ENCODE peak calls at places on chromosomes 16 and 17, in four cellular contexts. V, U, K and C are unnamed samples.

GRCh38 chr16:71648162-71648561 is 22.2 kb downstream of the MARVELD3 start:
- DNase-seq in V (no peak), K (peak), U (no peak), C (no peak)

GRCh38 chr16:71443714-71444113 is 1.9 kb upstream of the TLE7 start:
- DNase-seq in K (no peak), V (no peak), U (no peak), C (no peak)

GRCh38 chr16:87754535-87754934 is 11.3 kb downstream of the KLHDC4 start:
- DNase-seq in U (no peak), K (no peak), V (no peak), C (no peak)

GRCh38 chr17:76373481-76373825 is 11.0 kb upstream of the SPHK1 start:
- DNase-seq in U (no peak), K (no peak), V (no peak), C (no peak)

GRCh38 chr16:82391690-82392089 is 221.7 kb upstream of the MPHOSPH6 start:
- DNase-seq in V (no peak), K (no peak), U (no peak), C (no peak)

GRCh38 chr17:77087650-77088454 is 52.9 kb upstream of the SEC14L1 start:
- DNase-seq in K (no peak), V (no peak), U (no peak), C (no peak)

GRCh38 chr16:57735755-57736418 is at the start of gene KATNB1:
- DNase-seq in U (no peak), V (no peak), K (no peak), C (no peak)

GRCh38 chr17:682150-682549 is 32.5 kb downstream of the VPS53 start:
- DNase-seq in V (no peak), K (no peak), U (no peak), C (no peak)

GRCh38 chr17:6444573-6445335 is 499 bp downstream of the PIMREG start:
- DNase-seq in V (no peak), U (no peak), K (no peak), C (no peak)

GRCh38 chr17:41586863-41587495 is at the start of gene KRT14:
- DNase-seq in V (no peak), K (no peak), U (no peak), C (no peak)

GRCh38 chr16:1028524-1029258 is 43.9 kb upstream of the SSTR5 start:
- DNase-seq in V (no peak), K (no peak), U (no peak), C (no peak)

GRCh38 chr16:56121156-56121500 is 70.2 kb upstream of the GNAO1 start:
- DNase-seq in V (no peak), K (no peak), U (no peak), C (no peak)

GRCh38 chr17:13297198-13297597 is 279.4 kb upstream of the ELAC2 start:
- DNase-seq in U (no peak), K (no peak), V (no peak), C (no peak)

GRCh38 chr17:57109393-57110151 is 24.5 kb downstream of the AKAP1 start:
- DNase-seq in V (no peak), U (no peak), K (no peak), C (no peak)

GRCh38 chr17:54876656-54877195 is 23.9 kb upstream of the TOM1L1 start:
- DNase-seq in K (no peak), V (no peak), U (no peak), C (no peak)

GRCh38 chr17:17492085-17492484 is 4.1 kb downstream of the RASD1 start:
- DNase-seq in U (no peak), K (no peak), V (no peak), C (no peak)

GRCh38 chr17:55348749-55349354 is 72.8 kb downstream of the MMD start:
- DNase-seq in K (peak), V (peak), U (peak), C (peak)

GRCh38 chr17:81503619-81504018 is 9.0 kb downstream of the ACTG1 start:
- DNase-seq in U (no peak), K (no peak), V (no peak), C (no peak)

GRCh38 chr16:22293137-22294106 is 3.8 kb upstream of the POLR3E start:
- DNase-seq in U (no peak), K (no peak), V (no peak), C (no peak)

GRCh38 chr17:82709676-82710498 is 6.6 kb upstream of the FN3KRP start:
- DNase-seq in K (no peak), U (no peak), V (no peak), C (no peak)

GRCh38 chr16:15396948-15397594 is 1.5 kb downstream of the MPV17L start:
- DNase-seq in K (peak), V (no peak), U (no peak), C (no peak)

GRCh38 chr16:10013364-10013763 is 168.9 kb downstream of the GRIN2A start:
- DNase-seq in U (no peak), K (no peak), V (no peak), C (no peak)

GRCh38 chr17:46011711-46012505 is 12.9 kb downstream of the STH start:
- DNase-seq in U (no peak), V (no peak), K (no peak), C (no peak)

GRCh38 chr17:46012506-46013079 is 13.5 kb downstream of the STH start:
- DNase-seq in V (no peak), U (no peak), K (no peak), C (no peak)

GRCh38 chr17:46013127-46013501 is 14.1 kb downstream of the STH start:
- DNase-seq in K (no peak), V (no peak), U (no peak), C (no peak)

GRCh38 chr17:46010597-46011186 is 11.6 kb downstream of the STH start:
- DNase-seq in U (no peak), V (no peak), K (no peak), C (no peak)

DNA sequence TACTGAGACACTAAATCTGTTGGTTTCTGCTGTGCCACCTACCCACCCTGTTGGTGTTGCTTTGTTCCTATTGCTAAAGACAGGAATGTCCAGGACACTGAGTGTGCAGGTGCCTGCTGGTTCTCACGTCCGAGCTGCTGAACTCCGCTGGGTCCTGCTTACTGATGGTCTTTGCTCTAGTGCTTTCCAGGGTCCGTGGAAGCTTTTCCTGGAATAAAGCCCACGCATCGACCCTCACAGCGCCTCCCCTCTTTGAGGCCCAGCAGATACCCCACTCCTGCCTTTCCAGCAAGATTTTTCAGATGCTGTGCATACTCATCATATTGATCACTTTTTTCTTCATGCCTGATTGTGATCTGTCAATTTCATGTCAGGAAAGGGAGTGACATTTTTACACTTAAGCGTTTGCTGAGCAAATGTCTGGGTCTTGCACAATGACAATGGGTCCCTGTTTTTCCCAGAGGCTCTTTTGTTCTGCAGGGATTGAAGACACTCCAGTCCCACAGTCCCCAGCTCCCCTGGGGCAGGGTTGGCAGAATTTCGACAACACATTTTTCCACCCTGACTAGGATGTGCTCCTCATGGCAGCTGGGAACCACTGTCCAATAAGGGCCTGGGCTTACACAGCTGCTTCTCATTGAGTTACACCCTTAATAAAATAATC is 14.6 kb downstream of the STH start:
- DNase-seq in K (no peak), V (peak), U (no peak), C (peak)
- TF ChIP-seq CTCF in K (no peak), V (no peak), U (no peak), C (no peak)

DNA sequence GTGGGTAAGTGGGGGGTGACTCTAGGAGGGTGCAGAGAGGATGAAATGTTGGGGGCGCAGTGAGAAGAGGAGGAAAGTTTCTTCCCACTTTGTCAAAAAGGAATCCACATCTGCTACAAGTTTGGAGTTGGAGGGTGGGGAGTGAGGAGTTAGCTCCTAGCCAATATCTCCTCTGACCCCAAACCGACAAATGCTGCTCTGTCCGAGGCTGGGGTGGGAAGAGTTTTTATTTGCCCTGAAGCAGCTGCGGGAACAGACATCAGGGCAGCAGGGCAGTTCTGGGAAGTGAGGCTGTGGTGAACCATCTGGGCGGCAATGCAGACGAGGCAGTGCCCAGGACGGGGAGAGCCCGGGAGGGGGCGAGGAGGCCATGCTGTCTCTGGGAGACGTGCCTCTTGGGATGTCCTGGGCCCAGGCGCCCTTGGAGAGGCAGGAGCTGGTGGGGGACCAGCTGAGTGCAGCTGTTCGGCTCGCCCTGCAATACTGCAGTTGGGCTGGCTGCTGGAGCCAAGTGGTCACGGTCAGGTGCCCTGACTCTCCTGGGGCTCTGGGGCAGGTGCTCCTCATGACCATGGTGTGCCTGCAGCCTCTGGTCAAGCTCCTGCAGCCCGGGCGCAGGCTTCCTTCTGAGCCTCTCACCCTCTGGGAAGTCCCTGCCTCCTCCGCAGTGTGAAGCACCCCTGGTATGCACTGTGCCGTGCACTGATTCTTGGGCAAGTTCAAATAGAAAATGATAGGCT is 6.4 kb upstream of the SOCS3 start:
- DNase-seq in V (peak), K (no peak), U (peak), C (no peak)
- H3K4me3 ChIP-seq in V (no peak), K (no peak), U (no peak), C (no peak)

GRCh38 chr17:49015179-49015923 is 18.2 kb downstream of the IGF2BP1 start:
- DNase-seq in V (no peak), K (no peak), U (no peak), C (no peak)

GRCh38 chr17:49013311-49014205 is 16.4 kb downstream of the IGF2BP1 start:
- DNase-seq in V (no peak), K (no peak), U (no peak), C (no peak)

GRCh38 chr17:49016775-49017463 is 19.7 kb downstream of the IGF2BP1 start:
- DNase-seq in U (no peak), V (peak), K (peak), C (peak)

GRCh38 chr17:49015924-49016774 is 19.0 kb downstream of the IGF2BP1 start:
- DNase-seq in K (no peak), U (no peak), V (no peak), C (no peak)

GRCh38 chr17:49012893-49013255 is 15.7 kb downstream of the IGF2BP1 start:
- DNase-seq in V (no peak), U (no peak), K (no peak), C (no peak)
- TF ChIP-seq CTCF in V (no peak), U (no peak), K (no peak), C (no peak)

DNA sequence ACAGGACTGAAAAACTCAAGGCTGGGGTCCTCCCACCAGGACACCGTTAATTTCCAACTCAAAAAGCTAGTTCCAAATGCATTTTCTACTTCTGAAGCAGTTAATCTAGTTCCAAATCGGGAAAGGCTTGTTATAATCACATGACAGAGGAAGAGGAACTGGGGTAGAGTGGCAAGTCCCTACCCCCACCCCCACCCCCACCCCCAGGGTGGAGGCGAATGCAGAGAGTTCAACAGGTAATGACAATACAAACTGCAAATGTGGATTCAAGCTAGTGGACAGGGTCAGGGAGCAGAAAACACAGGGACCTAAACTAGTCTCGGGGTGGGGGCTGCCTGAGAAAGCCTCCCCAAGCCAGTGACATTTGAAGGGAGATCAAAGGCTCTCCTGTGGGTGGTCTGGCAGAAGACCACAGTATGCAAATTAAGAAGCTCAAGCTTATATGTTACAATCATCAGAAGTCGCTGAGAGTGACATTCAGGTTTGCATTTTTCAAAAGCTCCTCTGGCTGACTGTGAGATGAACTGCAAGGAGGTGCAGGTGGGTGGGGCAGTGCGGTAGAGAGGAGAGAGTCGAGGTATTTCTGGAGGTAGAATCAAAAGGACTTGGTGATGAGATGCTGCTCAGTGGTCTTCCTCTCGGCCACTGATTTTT is 56.4 kb upstream of the SLC25A19 start:
- DNase-seq in U (no peak), K (no peak), V (no peak), C (no peak)
- H3K4me3 ChIP-seq in U (no peak), K (no peak), V (no peak), C (no peak)

GRCh38 chr17:44346064-44346844 is 1.2 kb downstream of the GRN start:
- DNase-seq in V (no peak), K (no peak), U (no peak), C (no peak)
- TF ChIP-seq CTCF in V (no peak), K (no peak), U (no peak), C (no peak)

DNA sequence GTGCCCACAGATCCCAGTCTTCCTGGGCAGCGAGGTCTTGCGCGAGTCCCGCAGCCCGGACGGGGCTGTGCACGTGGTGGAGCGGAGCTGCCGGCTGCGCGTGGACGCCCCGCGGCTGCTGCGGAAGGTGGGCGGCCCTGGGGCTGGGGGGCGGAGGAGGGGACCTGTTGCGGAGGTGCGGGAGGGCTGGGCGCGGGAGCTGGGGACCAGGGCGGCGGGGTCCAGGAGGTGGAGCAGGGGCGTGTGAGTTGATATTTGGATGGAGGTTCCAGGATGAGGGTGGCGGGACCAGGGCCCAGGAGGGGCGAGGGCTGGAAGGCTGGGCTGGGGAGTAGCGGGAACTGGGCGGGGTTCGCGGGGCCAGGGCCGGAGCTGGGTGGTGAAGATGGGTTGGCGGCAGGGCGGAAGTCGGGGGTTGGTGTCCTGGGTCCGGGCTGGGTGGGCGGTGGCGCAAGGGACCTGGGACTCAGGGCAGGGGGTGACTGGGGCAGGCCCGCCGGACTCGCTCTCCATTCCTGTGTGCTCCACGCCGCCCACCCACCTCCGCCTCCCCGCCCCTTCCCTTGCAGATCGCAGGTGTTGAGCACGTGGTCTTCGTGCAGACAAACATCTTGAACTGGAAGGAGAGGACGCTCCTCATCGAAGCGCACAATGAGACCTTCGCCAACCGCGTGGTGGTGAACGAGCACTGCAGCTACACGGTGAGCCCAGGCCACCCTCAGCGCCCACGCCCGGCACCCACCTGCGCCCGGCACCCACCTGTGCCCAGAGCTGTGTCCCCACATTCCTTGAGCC is 29.6 kb downstream of the SEC14L5 start:
- DNase-seq in K (no peak), V (no peak), U (no peak), C (no peak)
- H3K4me3 ChIP-seq in K (no peak), V (no peak), U (no peak), C (no peak)

GRCh38 chr17:7887482-7888183 is 956 bp upstream of the CHD3 start:
- DNase-seq in K (peak), U (peak), V (peak), C (peak)

GRCh38 chr17:7886227-7887037 is 2.2 kb upstream of the CHD3 start:
- DNase-seq in K (peak), U (peak), V (peak), C (peak)

GRCh38 chr17:7885357-7886226 is 3.0 kb upstream of the CHD3 start:
- DNase-seq in U (peak), K (peak), V (peak), C (peak)

GRCh38 chr17:7888184-7888920 is at the start of gene CHD3:
- DNase-seq in K (peak), V (peak), U (no peak), C (peak)

DNA sequence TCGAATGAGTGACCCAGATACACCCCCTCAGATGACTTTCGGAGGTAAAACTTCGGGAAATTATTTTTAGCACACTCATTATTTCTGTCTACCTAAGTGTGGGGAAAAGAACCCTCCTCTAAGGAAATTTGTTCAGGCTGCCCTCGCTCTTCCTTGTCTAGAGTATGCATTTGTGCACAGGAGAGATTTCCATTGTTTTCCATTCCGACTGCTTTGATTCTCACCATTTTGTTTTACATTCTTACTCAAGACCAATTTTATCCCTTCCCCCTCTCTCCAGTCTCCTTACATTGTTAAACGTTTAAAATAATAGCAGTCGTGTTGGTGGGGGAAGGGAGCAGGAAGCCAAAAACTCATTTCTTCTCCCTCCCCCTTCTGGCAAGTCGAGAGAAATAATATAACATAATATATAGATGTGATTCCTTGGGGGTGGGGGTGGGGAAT is 1.5 kb upstream of the CHD3 start:
- DNase-seq in K (no peak), V (no peak), U (no peak), C (no peak)
- TF ChIP-seq CTCF in K (no peak), V (no peak), U (no peak), C (no peak)

DNA sequence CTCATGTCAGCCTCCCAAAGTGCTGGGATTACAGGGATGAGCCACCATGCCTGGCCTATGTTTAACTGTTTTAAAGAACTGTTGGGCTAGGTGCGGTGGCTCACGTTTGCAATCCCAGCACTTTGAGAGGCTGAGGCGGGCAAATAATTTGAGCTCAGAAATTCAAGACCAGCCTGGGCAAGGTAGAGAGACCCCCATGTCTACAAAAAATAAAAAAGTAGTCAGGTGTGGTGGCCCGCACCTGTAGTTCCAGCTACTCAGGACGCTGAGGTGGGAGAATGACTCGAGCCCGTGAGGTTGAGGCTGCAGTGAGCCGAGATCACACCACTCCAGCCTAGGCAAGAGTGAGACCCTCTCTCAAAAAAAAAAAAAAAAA is 1.9 kb upstream of the ITGAL start:
- DNase-seq in V (no peak), U (no peak), K (no peak), C (no peak)
- H3K4me3 ChIP-seq in V (no peak), U (no peak), K (no peak), C (no peak)

DNA sequence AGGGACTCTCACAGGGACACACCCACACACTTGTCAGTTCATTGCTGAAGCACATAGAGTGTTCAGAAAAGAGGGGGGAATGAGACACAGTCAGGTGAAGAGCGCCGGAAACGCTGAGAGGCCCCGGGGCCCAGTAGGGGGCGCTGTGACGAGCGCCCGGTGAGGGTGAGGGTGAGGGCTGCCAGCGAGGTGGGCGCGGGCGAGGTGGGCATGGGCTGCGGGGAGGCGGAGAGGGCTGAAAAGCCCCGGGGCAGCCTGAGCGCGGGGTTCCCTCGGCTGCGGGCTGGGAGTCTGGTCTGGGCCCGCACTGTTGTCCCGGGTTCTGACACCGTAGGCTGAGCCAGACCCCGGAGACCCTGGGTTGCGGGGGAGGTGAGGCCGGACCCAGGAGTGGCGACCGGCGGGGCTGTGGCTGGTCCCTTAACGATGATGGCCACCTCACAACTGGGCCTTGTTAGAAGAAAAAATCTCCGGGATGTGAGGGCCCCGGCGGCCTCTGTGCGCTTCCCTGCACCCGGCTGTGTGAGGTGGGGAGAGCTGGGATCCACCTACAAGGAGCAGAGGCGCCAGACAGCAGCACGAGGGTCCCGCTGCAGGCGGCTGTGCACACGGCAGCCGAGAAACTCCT is 91.4 kb downstream of the C16orf78 start:
- DNase-seq in U (peak), V (no peak), K (no peak), C (no peak)
- TF ChIP-seq CTCF in U (peak), V (peak), K (no peak), C (peak)